ENCODE peak calls at places on chromosome 7, in four cellular contexts. K, T, W and A are unnamed samples.

GRCh38 chr7:2182461-2182860 is 50.3 kb downstream of the MAD1L1 start:
- DNase-seq in K (no peak), T (no peak), W (no peak), A (no peak)

GRCh38 chr7:124752310-124752709 is 13.3 kb downstream of the GPR37 start:
- DNase-seq in T (no peak), K (no peak), W (peak; percentile 94), A (no peak)

GRCh38 chr7:81753392-81753791 is 16.5 kb downstream of the HGF start:
- DNase-seq in K (no peak), W (no peak), T (no peak), A (no peak)

GRCh38 chr7:151376218-151376902 is 33.5 kb downstream of the WDR86 start:
- DNase-seq in W (no peak), T (no peak), K (no peak), A (no peak)

GRCh38 chr7:149782682-149783345 is 9.4 kb upstream of the ZNF467 start:
- DNase-seq in K (no peak), T (no peak), W (no peak), A (no peak)

GRCh38 chr7:127885843-127886242 is 145.4 kb downstream of the LRRC4 start:
- DNase-seq in T (peak; percentile 57), W (peak; percentile 78), K (peak; percentile 82), A (peak; percentile 65)

GRCh38 chr7:44282601-44283171 is 42.7 kb downstream of the CAMK2B start:
- DNase-seq in W (no peak), K (no peak), T (no peak), A (no peak)

GRCh38 chr7:26233902-26234511 is 32.5 kb downstream of the CBX3 start:
- DNase-seq in K (no peak), T (no peak), W (no peak), A (no peak)

GRCh38 chr7:84251183-84251845 is 56.7 kb upstream of the SEMA3A start:
- DNase-seq in W (peak; percentile 90), K (no peak), T (no peak), A (peak; percentile 83)

GRCh38 chr7:47758546-47758945 is 176.6 kb upstream of the TNS3 start:
- DNase-seq in W (peak; percentile 36), T (no peak), K (no peak), A (peak; percentile 17)

GRCh38 chr7:55887786-55888185 is 530 bp downstream of the ZNF713 start:
- DNase-seq in W (no peak), T (no peak), K (no peak), A (no peak)

GRCh38 chr7:36430171-36430570 is 40.5 kb downstream of the ANLN start:
- DNase-seq in W (peak; percentile 6), K (no peak), T (no peak), A (no peak)

GRCh38 chr7:50204576-50204975 is 99.9 kb upstream of the IKZF1 start:
- DNase-seq in W (no peak), T (no peak), K (no peak), A (no peak)

GRCh38 chr7:134777908-134778580 is 1.4 kb upstream of the CALD1 start:
- DNase-seq in T (peak; percentile 47), K (no peak), W (no peak), A (peak; percentile 16)